ENCODE peak calls at places on chromosomes 5 and 9, in ten cellular contexts. Q, D, T, I, R, J, A, L, K and G are unnamed samples.
A peak's percentile ranks its signal among the peaks of the same experiment; 100 is the strongest.

GRCh38 chr9:87537625-87538024 is 40.0 kb downstream of the DAPK1 start:
- DNase-seq in J (no peak), I (no peak), K (no peak), R (no peak), D (peak; percentile 57), Q (no peak), T (no peak), L (no peak), A (no peak), G (no peak)

GRCh38 chr9:137146527-137146918 is 7.6 kb downstream of the GRIN1 start:
- DNase-seq in R (no peak), L (no peak), I (no peak), K (no peak), A (no peak), T (no peak), D (no peak), J (no peak), Q (no peak), G (no peak)

GRCh38 chr5:84618262-84618661 is 233.6 kb upstream of the EDIL3 start:
- DNase-seq in T (no peak), K (no peak), D (no peak), L (no peak), R (no peak), A (no peak), I (no peak), Q (no peak), J (no peak), G (no peak)

GRCh38 chr5:142512041-142512679 is 173.7 kb downstream of the FGF1 start:
- DNase-seq in J (no peak), T (peak; percentile 35), K (no peak), A (no peak), D (no peak), I (no peak), Q (no peak), L (no peak), R (peak; percentile 29), G (no peak)

GRCh38 chr9:15295761-15296405 is 11.1 kb downstream of the TTC39B start:
- DNase-seq in T (peak; percentile 72), Q (no peak), L (no peak), A (no peak), K (no peak), J (peak; percentile 56), I (no peak), D (no peak), R (no peak), G (no peak)

GRCh38 chr5:100790170-100790665 is 112.9 kb downstream of the ST8SIA4 start:
- DNase-seq in K (no peak), I (peak; percentile 74), J (no peak), R (no peak), A (peak; percentile 33), L (no peak), T (no peak), D (no peak), Q (no peak), G (no peak)

GRCh38 chr9:23586906-23587305 is 239.1 kb downstream of the ELAVL2 start:
- DNase-seq in K (no peak), Q (no peak), A (no peak), T (no peak), L (no peak), I (no peak), J (no peak), R (no peak), D (no peak), G (no peak)

GRCh38 chr9:14136047-14136446 is 177.9 kb downstream of the NFIB start:
- DNase-seq in J (no peak), A (no peak), L (no peak), R (no peak), T (no peak), K (no peak), Q (no peak), I (no peak), D (no peak), G (no peak)

GRCh38 chr5:149040421-149040820 is 22.4 kb downstream of the SH3TC2 start:
- DNase-seq in K (peak; percentile 30), T (peak; percentile 72), Q (no peak), D (no peak), R (no peak), A (no peak), L (no peak), I (no peak), J (no peak), G (no peak)

GRCh38 chr5:123705741-123706140 is 193.8 kb downstream of the CSNK1G3 start:
- DNase-seq in K (no peak), Q (no peak), R (no peak), A (no peak), D (no peak), T (peak; percentile 75), L (no peak), I (no peak), J (peak; percentile 32), G (no peak)

GRCh38 chr5:73120222-73121108 is at the start of gene TMEM171:
- DNase-seq in Q (no peak), A (peak; percentile 36), R (no peak), D (peak; percentile 53), T (peak; percentile 37), L (no peak), J (peak; percentile 73), I (no peak), K (no peak), G (no peak)

DNA sequence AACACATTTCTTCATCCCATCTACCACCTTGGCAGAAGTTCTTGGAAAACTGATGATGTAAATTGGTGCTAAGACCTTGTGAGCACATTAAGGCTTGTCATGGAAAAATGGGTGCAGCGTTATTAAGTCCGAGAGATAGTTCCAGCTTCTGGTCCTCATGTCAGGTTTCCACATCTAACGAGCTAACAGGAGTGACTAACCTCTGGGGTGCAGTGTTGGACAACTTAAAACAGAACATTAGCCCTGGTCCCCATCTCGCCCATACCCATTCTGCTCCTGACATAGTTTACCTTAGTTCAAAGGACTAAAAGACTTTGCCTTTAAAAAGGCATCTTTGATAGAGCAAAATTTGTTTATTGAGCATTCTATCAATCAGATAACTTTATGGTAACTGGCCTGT is 128.0 kb downstream of the SLC1A3 start:
- DNase-seq in Q (no peak), I (peak; percentile 31), J (peak; percentile 10), K (no peak), L (no peak), R (no peak), A (peak; percentile 52), D (no peak), T (peak; percentile 65), G (no peak)
- TF ChIP-seq CTCF in Q (peak; percentile 34), I (peak; percentile 47), J (peak; percentile 39), K (peak; percentile 11), L (no peak), R (no peak), A (peak; percentile 40), D (no peak), T (peak; percentile 31), G (no peak)

GRCh38 chr9:504921-505821 is 290.5 kb downstream of the DOCK8 start:
- DNase-seq in R (peak; percentile 30), D (peak; percentile 43), K (peak; percentile 14), L (peak; percentile 27), J (peak; percentile 23), A (peak; percentile 26), T (no peak), I (peak; percentile 32), Q (peak; percentile 29), G (no peak)

GRCh38 chr9:503331-503730 is 288.7 kb downstream of the DOCK8 start:
- DNase-seq in T (no peak), Q (no peak), L (no peak), I (peak; percentile 45), D (no peak), R (no peak), A (no peak), J (no peak), K (no peak), G (no peak)

DNA sequence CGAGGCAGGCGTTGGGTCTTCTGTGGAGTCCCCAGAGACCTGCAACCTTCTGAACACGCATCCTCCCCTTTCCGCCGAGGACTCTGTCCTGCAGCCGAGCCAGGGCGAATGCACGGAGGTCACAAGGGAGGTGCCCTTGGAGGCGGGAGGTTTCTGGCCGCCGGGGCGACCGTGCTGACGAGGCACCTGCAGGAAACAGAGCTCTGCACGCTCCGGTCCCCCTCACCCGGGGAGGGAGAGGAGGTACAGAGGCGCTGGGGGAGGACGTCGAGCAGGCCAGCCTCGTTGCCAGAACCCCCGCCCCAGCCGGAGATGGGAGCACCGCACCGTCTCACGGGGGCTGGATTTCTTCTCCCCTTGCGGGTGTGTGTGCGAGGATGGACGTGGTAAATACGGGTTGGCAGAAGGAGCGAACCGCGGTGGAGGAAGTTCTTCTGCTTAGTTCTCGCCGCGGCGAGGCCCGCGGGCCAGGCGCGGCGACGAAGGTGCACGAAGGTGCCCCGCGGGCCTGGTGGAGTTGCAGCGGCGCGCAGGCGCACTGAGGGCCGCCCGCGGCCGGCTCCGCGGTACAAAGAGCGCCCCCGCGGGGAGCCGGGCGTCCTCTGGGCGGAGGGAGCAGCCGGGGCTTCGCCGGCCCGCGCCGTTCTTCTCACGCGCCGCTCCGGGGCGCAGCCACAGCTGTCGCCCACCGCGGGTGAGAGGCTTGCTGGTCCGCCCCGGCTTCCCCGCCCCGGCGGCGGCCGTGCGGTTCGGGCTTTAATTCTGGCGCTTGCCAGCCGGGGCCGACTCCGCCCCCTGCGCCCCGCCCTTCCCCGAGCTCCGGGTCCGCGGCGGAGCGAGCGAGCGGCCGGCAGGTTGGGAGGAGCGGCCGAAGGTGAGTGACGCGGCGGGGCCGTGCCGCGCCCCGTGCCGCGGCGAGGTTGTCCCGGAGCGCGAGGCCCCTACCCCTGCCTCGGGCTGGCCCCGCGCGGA is 289.5 kb downstream of the DOCK8 start:
- DNase-seq in T (peak; percentile 47), K (peak; percentile 47), A (peak; percentile 81), R (peak; percentile 74), I (peak; percentile 91), L (peak; percentile 67), D (peak; percentile 81), J (peak; percentile 81), Q (peak; percentile 83), G (no peak)
- TF ChIP-seq CTCF in T (no peak), K (peak; percentile 26), A (peak; percentile 74), R (peak; percentile 40), I (peak; percentile 71), L (no peak), D (peak; percentile 12), J (peak; percentile 36), Q (peak; percentile 51), G (no peak)

GRCh38 chr9:134750450-134751155 is 109.0 kb downstream of the COL5A1 start:
- DNase-seq in I (no peak), K (no peak), J (no peak), Q (no peak), T (no peak), D (no peak), R (no peak), L (no peak), A (no peak), G (no peak)
- TF ChIP-seq CTCF in I (no peak), K (no peak), J (no peak), Q (no peak), T (no peak), D (no peak), R (no peak), L (no peak), A (no peak), G (no peak)

DNA sequence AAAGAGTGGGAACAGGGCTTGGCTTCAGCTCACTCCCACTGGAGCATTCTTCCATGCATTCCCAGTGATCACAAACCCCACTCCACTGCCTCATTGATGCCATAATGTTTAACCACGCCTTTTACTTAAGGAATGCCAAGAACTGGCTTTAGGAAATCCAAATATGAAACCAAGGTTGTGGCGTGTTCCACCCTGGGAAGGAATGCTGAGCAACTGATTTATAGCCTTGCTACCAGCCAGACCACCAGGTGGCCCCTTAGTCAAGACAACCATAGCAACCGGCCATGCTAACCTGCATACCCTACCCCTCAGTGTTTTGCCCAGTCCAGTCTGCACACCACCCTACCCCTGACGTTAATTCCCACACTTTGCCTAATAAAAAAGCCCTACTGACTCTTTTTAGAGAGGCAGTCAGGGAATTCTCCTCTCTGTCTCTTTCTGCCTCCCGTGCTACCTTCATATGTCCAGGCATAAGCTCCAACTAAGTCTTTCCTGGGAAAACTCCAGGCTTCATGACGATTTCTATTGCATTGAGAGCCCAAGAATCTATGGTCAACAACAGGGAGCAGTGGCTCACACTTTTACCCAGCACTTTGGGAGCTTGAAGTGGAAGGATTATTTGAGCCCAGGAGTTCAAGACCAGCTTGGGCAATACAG is 27.0 kb upstream of the PRRC2B start:
- DNase-seq in J (peak; percentile 41), K (no peak), D (peak; percentile 49), A (peak; percentile 89), Q (peak; percentile 26), I (peak; percentile 68), T (peak; percentile 79), R (peak; percentile 48), L (no peak), G (no peak)
- TF ChIP-seq CTCF in J (peak; percentile 31), K (peak; percentile 47), D (peak; percentile 33), A (peak; percentile 47), Q (peak; percentile 63), I (peak; percentile 77), T (peak; percentile 57), R (peak; percentile 27), L (no peak), G (no peak)